ENCODE peak calls at places on chromosomes 1 and 21, in nine cellular contexts. H, F, A, N, M, B, D, X and Z are unnamed samples.

GRCh38 chr1:59601032-59601431 is 213.7 kb upstream of the HOOK1 start:
- DNase-seq in X (no peak), H (no peak), D (peak), A (peak), B (no peak), F (no peak), N (no peak), M (no peak), Z (peak)

GRCh38 chr1:226875641-226876295 is 5.4 kb downstream of the PSEN2 start:
- DNase-seq in F (no peak), X (no peak), B (no peak), N (peak), H (peak), D (no peak), M (no peak), A (peak), Z (peak)

GRCh38 chr21:46011267-46011967 is 29.8 kb downstream of the COL6A1 start:
- DNase-seq in X (no peak), N (no peak), F (no peak), B (no peak), M (no peak), D (no peak), H (no peak), A (no peak), Z (no peak)

GRCh38 chr1:27589841-27590426 is 14.0 kb downstream of the AHDC1 start:
- DNase-seq in F (no peak), X (no peak), M (no peak), H (no peak), D (peak), N (no peak), A (no peak), B (no peak), Z (no peak)

GRCh38 chr1:199403421-199404116 is 623.9 kb upstream of the NR5A2 start:
- DNase-seq in B (no peak), A (no peak), M (no peak), D (no peak), F (no peak), H (no peak), X (no peak), N (no peak), Z (no peak)

GRCh38 chr1:155125946-155126493 is 1.7 kb upstream of the EFNA1 start:
- DNase-seq in A (peak), M (no peak), N (no peak), B (no peak), H (peak), F (no peak), X (no peak), D (peak), Z (peak)

GRCh38 chr1:167784876-167785550 is 63.2 kb downstream of the MPZL1 start:
- DNase-seq in D (no peak), F (no peak), M (no peak), B (no peak), N (no peak), H (no peak), X (no peak), A (no peak), Z (no peak)

GRCh38 chr1:216836316-216836715 is 113.1 kb upstream of the ESRRG start:
- DNase-seq in X (no peak), B (no peak), F (no peak), N (no peak), D (no peak), M (no peak), A (no peak), H (no peak), Z (no peak)

GRCh38 chr1:179079113-179079761 is 2.6 kb upstream of the TOR3A start:
- DNase-seq in F (peak), B (peak), D (peak), M (peak), A (peak), H (peak), N (peak), X (no peak), Z (peak)

GRCh38 chr1:43272161-43272560 is 2.4 kb downstream of the TMEM125 start:
- DNase-seq in F (no peak), X (no peak), H (no peak), A (no peak), D (no peak), N (no peak), B (no peak), M (no peak), Z (peak)

GRCh38 chr1:9615316-9616063 is 26.8 kb downstream of the TMEM201 start:
- DNase-seq in A (peak), N (peak), M (peak), F (peak), B (peak), X (no peak), H (peak), D (peak), Z (peak)

GRCh38 chr1:9078949-9079500 is 9.6 kb upstream of the SLC2A5 start:
- DNase-seq in A (no peak), H (no peak), B (no peak), X (no peak), M (no peak), D (no peak), N (no peak), F (no peak), Z (no peak)

GRCh38 chr1:248622491-248623106 is 12.3 kb downstream of the OR2T11 start:
- DNase-seq in M (no peak), F (no peak), N (peak), X (no peak), H (peak), D (no peak), A (peak), B (no peak), Z (no peak)